ENCODE peak calls at places on chromosomes 7 and 10, in four cellular contexts. S, M, P and K are unnamed samples.

GRCh38 chr10:6173203-6173602 is 29.5 kb upstream of the PFKFB3 start:
- DNase-seq in P (peak), M (no peak), S (no peak), K (peak)

GRCh38 chr7:151174246-151175046 is 7.0 kb upstream of the GBX1 start:
- DNase-seq in M (no peak), P (peak), S (no peak), K (no peak)

GRCh38 chr10:6755891-6756460 is 175.9 kb upstream of the PRKCQ start:
- DNase-seq in P (no peak), M (no peak), S (peak), K (no peak)

GRCh38 chr7:56537952-56538351 is 421.7 kb upstream of the NUPR2 start:
- DNase-seq in M (no peak), P (no peak), S (no peak), K (no peak)

GRCh38 chr7:104264281-104264680 is 56.5 kb upstream of the ORC5 start:
- DNase-seq in M (no peak), P (no peak), S (no peak), K (no peak)

GRCh38 chr10:6120691-6121090 is 31.9 kb downstream of the RBM17 start:
- DNase-seq in S (no peak), P (no peak), M (no peak), K (no peak)

GRCh38 chr10:8112230-8112915 is 57.9 kb downstream of the GATA3 start:
- DNase-seq in M (no peak), S (no peak), P (no peak), K (no peak)

GRCh38 chr7:116942503-116942902 is 10.8 kb upstream of the ST7 start:
- DNase-seq in M (no peak), P (no peak), S (no peak), K (no peak)

GRCh38 chr7:47844311-47844710 is 104.0 kb downstream of the PKD1L1 start:
- DNase-seq in P (no peak), M (no peak), S (no peak), K (no peak)

GRCh38 chr10:123175389-123176387 is 21.5 kb downstream of the BUB3 start:
- DNase-seq in P (no peak), S (no peak), M (no peak), K (peak)

GRCh38 chr10:3402334-3402733 is 229.8 kb upstream of the PITRM1 start:
- DNase-seq in P (no peak), M (no peak), S (no peak), K (no peak)

GRCh38 chr10:44990302-44990655 is 10.4 kb upstream of the ZNF22 start:
- DNase-seq in S (no peak), P (peak), M (no peak), K (peak)

GRCh38 chr7:6252748-6253147 is 19.7 kb downstream of the CYTH3 start:
- DNase-seq in M (no peak), S (peak), P (no peak), K (no peak)

GRCh38 chr7:152081088-152081487 is 55.6 kb downstream of the GALNT11 start:
- DNase-seq in M (no peak), P (no peak), S (no peak), K (no peak)

GRCh38 chr7:145050415-145050814 is 214.6 kb upstream of the TPK1 start:
- DNase-seq in M (no peak), P (no peak), S (no peak), K (no peak)

GRCh38 chr10:130218181-130218641 is 82.0 kb downstream of the GLRX3 start:
- DNase-seq in M (no peak), P (peak), S (no peak), K (no peak)

GRCh38 chr7:109322833-109323232 is 753.2 kb downstream of the DNAJB9 start:
- DNase-seq in M (no peak), P (no peak), S (no peak), K (peak)

GRCh38 chr7:11082121-11082520 is 108.4 kb downstream of the PHF14 start:
- DNase-seq in M (no peak), P (no peak), S (no peak), K (no peak)

GRCh38 chr7:1881946-1882345 is 211.9 kb downstream of the ELFN1 start:
- DNase-seq in S (no peak), M (no peak), P (no peak), K (no peak)

GRCh38 chr10:79093658-79094411 is 25.1 kb downstream of the ZMIZ1 start:
- DNase-seq in S (no peak), P (no peak), M (no peak), K (peak)

GRCh38 chr10:124592736-124593430 is 131.3 kb downstream of the LHPP start:
- DNase-seq in P (no peak), M (no peak), S (no peak), K (no peak)

GRCh38 chr10:43069597-43069996 is 7.3 kb upstream of the RET start:
- DNase-seq in P (no peak), M (no peak), S (no peak), K (no peak)

GRCh38 chr10:69141304-69141703 is 17.3 kb downstream of the VPS26A start:
- DNase-seq in M (no peak), S (no peak), P (no peak), K (no peak)

GRCh38 chr7:8564296-8564695 is 130.9 kb downstream of the NXPH1 start:
- DNase-seq in P (no peak), M (no peak), S (no peak), K (no peak)

GRCh38 chr7:149816794-149817193 is 21.4 kb upstream of the ZNF862 start:
- DNase-seq in M (no peak), S (no peak), P (no peak), K (no peak)

GRCh38 chr7:157250605-157251228 is 86.1 kb upstream of the DNAJB6 start:
- DNase-seq in M (no peak), P (peak), S (peak), K (peak)

GRCh38 chr10:32981760-32982159 is 23.7 kb upstream of the ITGB1 start:
- DNase-seq in M (no peak), S (peak), P (no peak), K (no peak)

GRCh38 chr7:74332373-74333176 is 43.4 kb downstream of the CLIP2 start:
- DNase-seq in P (no peak), S (no peak), M (no peak), K (no peak)